ENCODE peak calls at places on chromosome 7, in ten cellular contexts. Z is H1, S is SJCRH30, W is Panc1, L is neural progenitor cell, D is right cardiac atrium, J is heart left ventricle, R is tibial artery, H is lower lobe of right lung, T is thyroid gland. G is an unnamed sample.

GRCh38 chr7:13628231-13629001 is 361.1 kb downstream of the ETV1 start:
- DNase-seq in S (no peak), W (no peak), L (no peak), R (no peak), D (no peak), T (no peak), H (no peak), Z (no peak), J (no peak), G (no peak)

GRCh38 chr7:137658194-137658900 is 188.4 kb downstream of the DGKI start:
- DNase-seq in D (no peak), S (no peak), L (no peak), W (no peak), T (no peak), H (no peak), Z (no peak), R (no peak), J (no peak), G (no peak)

GRCh38 chr7:12670071-12670729 is 17.2 kb upstream of the ARL4A start:
- DNase-seq in S (peak; percentile 28), T (no peak), D (no peak), Z (no peak), L (no peak), J (no peak), W (no peak), H (no peak), R (no peak), G (no peak)

GRCh38 chr7:106464169-106464568 is 179.4 kb upstream of the NAMPT start:
- DNase-seq in R (no peak), W (no peak), Z (no peak), L (no peak), D (no peak), J (no peak), S (no peak), T (no peak), H (no peak), G (no peak)

GRCh38 chr7:113283861-113284260 is 165.5 kb upstream of the SMIM30 start:
- DNase-seq in S (no peak), Z (no peak), H (no peak), L (no peak), J (no peak), T (no peak), D (no peak), W (no peak), R (no peak), G (no peak)

GRCh38 chr7:69620650-69621049 is 22.4 kb downstream of the AUTS2 start:
- DNase-seq in J (no peak), L (no peak), W (no peak), Z (no peak), T (no peak), S (no peak), R (no peak), H (no peak), D (no peak), G (no peak)

GRCh38 chr7:139566075-139566474 is 42.6 kb downstream of the CLEC2L start:
- DNase-seq in D (no peak), W (no peak), L (no peak), R (no peak), J (no peak), Z (no peak), S (no peak), H (no peak), T (no peak), G (no peak)

GRCh38 chr7:80139179-80139578 is 4.5 kb downstream of the GNAI1 start:
- DNase-seq in J (no peak), S (no peak), R (no peak), L (no peak), D (no peak), T (no peak), Z (no peak), H (no peak), W (no peak), G (no peak)

GRCh38 chr7:31099451-31100444 is 47.6 kb downstream of the ADCYAP1R1 start:
- DNase-seq in S (no peak), R (no peak), W (no peak), J (no peak), T (no peak), Z (no peak), D (no peak), L (no peak), H (no peak), G (no peak)

GRCh38 chr7:85341121-85341520 is 154.3 kb upstream of the SEMA3D start:
- DNase-seq in T (no peak), D (no peak), Z (no peak), S (no peak), R (no peak), L (no peak), J (no peak), H (no peak), W (no peak), G (no peak)

GRCh38 chr7:119482209-119482608 is 790.8 kb upstream of the KCND2 start:
- DNase-seq in L (peak; percentile 62), W (no peak), S (no peak), Z (peak; percentile 47), T (peak; percentile 8), R (no peak), H (no peak), J (no peak), D (no peak), G (no peak)

GRCh38 chr7:106774768-106775551 is 90.1 kb upstream of the PIK3CG start:
- DNase-seq in D (no peak), J (no peak), L (no peak), W (no peak), Z (no peak), S (no peak), R (peak; percentile 24), T (no peak), H (peak; percentile 54), G (no peak)

GRCh38 chr7:21923663-21924062 is 22.0 kb downstream of the CDCA7L start:
- DNase-seq in Z (no peak), L (peak; percentile 63), R (no peak), S (peak; percentile 32), J (peak; percentile 53), D (no peak), H (no peak), W (no peak), T (peak; percentile 29), G (no peak)

GRCh38 chr7:102081244-102081627 is 205.4 kb upstream of the SH2B2 start:
- DNase-seq in Z (no peak), L (no peak), W (no peak), T (no peak), R (no peak), H (no peak), J (no peak), D (no peak), S (no peak), G (no peak)

GRCh38 chr7:102077081-102077480 is 209.6 kb upstream of the SH2B2 start:
- DNase-seq in R (no peak), D (no peak), T (no peak), J (no peak), H (no peak), S (peak; percentile 46), W (no peak), Z (no peak), L (peak; percentile 57), G (no peak)

GRCh38 chr7:102080003-102080361 is 206.7 kb upstream of the SH2B2 start:
- DNase-seq in L (no peak), Z (no peak), D (no peak), S (peak; percentile 45), H (no peak), R (no peak), T (no peak), J (no peak), W (no peak), G (no peak)

GRCh38 chr7:102080371-102081243 is 206.1 kb upstream of the SH2B2 start:
- DNase-seq in D (no peak), L (no peak), Z (no peak), R (no peak), S (peak; percentile 27), J (no peak), W (no peak), H (no peak), T (no peak), G (no peak)

GRCh38 chr7:102079140-102080002 is 207.3 kb upstream of the SH2B2 start:
- DNase-seq in H (no peak), T (no peak), R (no peak), Z (no peak), D (no peak), L (peak; percentile 70), W (no peak), J (no peak), S (peak; percentile 41), G (no peak)
- H3K4me3 ChIP-seq in H (no peak overlapping the region), T (no peak overlapping the region), R (no peak overlapping the region), Z (no peak overlapping the region), D (no peak overlapping the region), L (peak overlapping the region; percentile 15), W (no peak overlapping the region), J (no peak overlapping the region), S (peak overlapping the region; percentile 43), G (no peak overlapping the region)

DNA sequence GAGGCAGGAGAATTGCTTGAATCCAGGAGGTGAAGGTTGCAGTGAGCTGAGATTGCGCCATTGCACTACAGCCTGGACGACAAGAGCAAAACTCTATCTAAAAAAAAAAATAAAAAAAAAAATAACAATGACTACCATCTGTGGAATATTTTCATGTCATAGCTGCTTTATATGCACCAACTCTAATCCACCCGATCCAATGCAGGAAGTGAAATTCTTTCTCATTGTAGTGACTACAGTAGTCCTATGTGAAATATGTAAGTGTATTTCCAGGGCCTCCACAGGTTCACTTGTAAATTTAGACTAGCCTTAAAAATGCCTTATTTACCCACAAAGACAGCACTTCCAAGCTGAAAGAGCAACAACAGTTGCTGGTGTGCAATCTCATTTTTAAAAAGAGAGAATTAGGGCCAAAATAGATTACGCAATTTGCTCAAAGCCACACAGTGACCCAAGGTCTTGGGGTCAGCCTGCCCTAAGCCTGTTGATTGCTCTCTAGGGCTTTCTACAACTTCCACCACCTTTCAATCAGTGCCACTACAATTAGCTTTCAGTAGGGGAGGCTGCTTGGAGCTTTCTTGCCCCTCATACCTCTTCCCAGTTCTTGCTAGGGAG is 25.8 kb upstream of the EGFR start:
- DNase-seq in H (no peak), Z (no peak), W (no peak), S (no peak), J (no peak), L (no peak), T (no peak), R (no peak), D (no peak), G (no peak)
- H3K27ac ChIP-seq in H (no peak overlapping the region), Z (no peak overlapping the region), W (no peak overlapping the region), S (no peak overlapping the region), J (no peak overlapping the region), L (no peak overlapping the region), T (no peak overlapping the region), R (no peak overlapping the region), D (no peak overlapping the region), G (no peak overlapping the region)

GRCh38 chr7:96991850-96992623 is 13.3 kb upstream of the DLX6 start:
- DNase-seq in S (no peak), L (peak; percentile 33), D (no peak), R (no peak), T (no peak), W (no peak), J (no peak), Z (no peak), H (no peak), G (no peak)
- H3K27me3 ChIP-seq in S (no peaks in the 10 kb centered on the region), L (peaks cover 100% of the 10 kb centered on the region), D (peaks cover 3% of the 10 kb centered on the region), R (no peaks in the 10 kb centered on the region), T (peaks cover 51% of the 10 kb centered on the region), W (peaks cover 2% of the 10 kb centered on the region), J (peaks cover 83% of the 10 kb centered on the region), Z (peaks cover 80% of the 10 kb centered on the region), H (peaks cover 86% of the 10 kb centered on the region), G (peaks cover 71% of the 10 kb centered on the region)

DNA sequence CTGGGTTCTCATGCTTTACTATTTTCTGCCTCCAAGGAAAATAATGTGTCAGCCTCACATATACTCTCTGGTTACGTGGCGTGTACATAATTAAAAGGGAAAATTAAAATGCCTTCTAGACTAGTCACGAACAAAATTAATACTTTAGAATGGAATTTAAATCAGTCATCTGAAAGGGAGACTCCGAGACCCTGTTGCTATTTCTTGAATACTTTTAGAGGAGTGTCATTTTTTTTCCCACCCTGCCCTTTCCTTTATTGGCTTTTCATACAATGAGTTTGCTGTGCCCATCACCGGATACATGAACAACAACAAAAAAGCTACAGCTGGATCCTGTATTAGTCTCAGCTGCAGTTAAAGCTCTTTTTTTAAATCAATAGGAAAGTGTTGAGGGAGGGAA is 20.1 kb downstream of the CYTH3 start:
- DNase-seq in T (no peak), Z (no peak), S (no peak), J (no peak), L (no peak), H (no peak), R (no peak), D (no peak), W (no peak), G (no peak)
- H3K4me3 ChIP-seq in T (no peak overlapping the region), Z (no peak overlapping the region), S (no peak overlapping the region), J (no peak overlapping the region), L (no peak overlapping the region), H (no peak overlapping the region), R (no peak overlapping the region), D (no peak overlapping the region), W (no peak overlapping the region), G (no peak overlapping the region)

G was measured in iPS DF 6.9.